ENCODE peak calls at places on chromosomes 7 and 10, in four cellular contexts. U is hepatocyte, P is PC-9, O is IMR-90. C is an unnamed sample. For H3K4me1, the result is how much of the 10 kb centered on the place peaks cover.

GRCh38 chr10:123878666-123879311 is 12.8 kb downstream of the CPXM2 start:
- DNase-seq in U (no peak), P (no peak), O (no peak), C (no peak)

GRCh38 chr7:132937286-132937685 is 144.6 kb downstream of the CHCHD3 start:
- DNase-seq in P (no peak), U (no peak), O (no peak), C (no peak)

GRCh38 chr10:133458021-133458709 is 4.4 kb downstream of the SCART1 start:
- DNase-seq in P (no peak), O (no peak), U (no peak), C (no peak)

GRCh38 chr7:75892634-75893272 is 13.9 kb downstream of the RHBDD2 start:
- DNase-seq in P (peak), O (peak), U (peak), C (no peak)

GRCh38 chr10:87578799-87579401 is 74.2 kb downstream of the MINPP1 start:
- DNase-seq in O (peak), P (no peak), U (peak), C (no peak)

GRCh38 chr7:151759591-151760042 is 117.3 kb downstream of the PRKAG2 start:
- DNase-seq in U (peak), P (peak), O (peak), C (no peak)

GRCh38 chr10:22875584-22875983 is 52.3 kb upstream of the ARMC3 start:
- DNase-seq in P (no peak), U (peak), O (no peak), C (no peak)

GRCh38 chr7:12623885-12624498 is 53.5 kb downstream of the SCIN start:
- DNase-seq in U (peak), P (no peak), O (peak), C (no peak)

GRCh38 chr10:7915923-7916322 is 97.6 kb downstream of the TAF3 start:
- DNase-seq in P (no peak), U (no peak), O (peak), C (no peak)

GRCh38 chr7:39333701-39334100 is 232.5 kb upstream of the YAE1 start:
- DNase-seq in O (no peak), U (no peak), P (no peak), C (no peak)

GRCh38 chr7:34057956-34058355 is 152.6 kb downstream of the BMPER start:
- DNase-seq in O (no peak), P (peak), U (no peak), C (no peak)
- H3K4me1 ChIP-seq in O (under half), P (under half), U (under half), C (under half)

GRCh38 chr7:30616318-30616717 is 21.6 kb downstream of the GARS1 start:
- DNase-seq in O (peak), P (no peak), U (no peak), C (no peak)
- H3K27ac ChIP-seq in O (no peak), P (no peak), U (no peak), C (no peak)

GRCh38 chr7:80922254-80923049 is 3.6 kb upstream of the SEMA3C start:
- DNase-seq in P (peak), O (no peak), U (peak), C (no peak)

GRCh38 chr7:80918406-80918805 is 445 bp downstream of the SEMA3C start:
- DNase-seq in O (no peak), U (peak), P (peak), C (no peak)

GRCh38 chr7:80918909-80919721 is at the start of gene SEMA3C:
- DNase-seq in O (peak), U (peak), P (peak), C (peak)

GRCh38 chr7:80921130-80921529 is 2.3 kb upstream of the SEMA3C start:
- DNase-seq in P (no peak), O (no peak), U (no peak), C (peak)

GRCh38 chr7:80916770-80917681 is 1.8 kb downstream of the SEMA3C start:
- DNase-seq in P (no peak), U (peak), O (peak), C (peak)
- TF ChIP-seq CTCF in P (no peak), U (peak), O (peak), C (peak)

DNA sequence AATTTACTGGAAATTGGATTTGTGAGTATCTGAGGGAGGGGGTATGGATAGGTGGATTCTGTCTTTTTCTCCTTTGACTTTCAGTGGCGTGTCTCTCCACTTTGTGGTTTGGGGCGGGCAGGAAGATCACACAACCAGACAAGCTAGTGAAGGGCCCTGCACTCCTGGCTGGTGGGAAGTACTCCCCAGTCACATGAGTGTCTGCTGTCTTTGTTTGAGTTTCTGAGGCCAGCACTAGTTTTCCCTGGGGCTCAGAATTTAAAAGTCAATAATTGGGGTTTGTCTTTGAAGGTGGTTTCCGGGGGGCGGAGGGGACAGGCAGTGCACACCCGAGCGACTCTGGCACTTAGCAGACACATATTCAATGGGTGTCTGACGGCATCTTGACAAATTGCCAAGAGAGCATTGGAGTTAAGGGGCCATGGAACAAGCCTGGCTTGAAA is 120.1 kb downstream of the WDFY4 start:
- DNase-seq in O (no peak), P (no peak), U (peak), C (no peak)
- H3K4me1 ChIP-seq in O (under half), P (under half), U (under half), C (under half)

DNA sequence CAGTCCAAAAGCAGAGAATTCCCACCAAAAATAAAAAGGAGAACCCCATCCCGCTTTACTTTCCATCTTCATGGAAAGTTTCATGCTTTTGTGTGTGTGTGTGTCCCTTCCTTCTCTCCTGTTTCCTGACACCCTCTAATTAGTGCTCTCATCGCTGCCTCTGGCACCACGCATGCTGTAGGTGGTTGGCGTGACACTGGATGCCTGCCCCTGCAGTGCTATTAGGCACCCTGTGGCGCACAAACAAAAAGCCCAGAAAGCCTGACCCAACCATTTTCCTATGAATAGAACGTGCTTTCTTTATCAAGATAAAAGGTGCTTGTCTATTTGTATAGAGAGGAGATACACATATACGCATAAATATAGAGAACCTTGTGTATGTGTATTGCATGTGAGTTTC is 120.8 kb upstream of the CDCA7L start:
- DNase-seq in U (no peak), O (no peak), P (no peak), C (no peak)
- H3K27ac ChIP-seq in U (no peak), O (no peak), P (no peak), C (no peak)